ENCODE peak calls at places on chromosomes 7 and 10, in five cellular contexts. L, P, C, D and F are unnamed samples.

GRCh38 chr10:72351479-72351878 is 3.2 kb downstream of the DNAJB12 start:
- DNase-seq in L (no peak), P (no peak), C (no peak), D (no peak), F (no peak)

GRCh38 chr10:1881636-1882035 is 144.3 kb upstream of the ADARB2 start:
- DNase-seq in L (no peak), P (no peak), C (no peak), D (no peak), F (no peak)

GRCh38 chr7:128932862-128933821 is 4.6 kb upstream of the IRF5 start:
- DNase-seq in L (no peak), P (peak; percentile 92), C (no peak), D (no peak), F (peak; percentile 55)

GRCh38 chr7:106064329-106064728 is 47.8 kb downstream of the SYPL1 start:
- DNase-seq in L (no peak), P (no peak), C (no peak), D (no peak), F (no peak)

GRCh38 chr7:27048438-27048837 is 47.4 kb downstream of the HOXA1 start:
- DNase-seq in L (no peak), P (no peak), C (no peak), D (no peak), F (no peak)

GRCh38 chr10:71435571-71436267 is 39.0 kb downstream of the CDH23 start:
- DNase-seq in L (no peak), P (no peak), C (no peak), D (no peak), F (no peak)

GRCh38 chr10:113021268-113022028 is 71.4 kb downstream of the TCF7L2 start:
- DNase-seq in L (no peak), P (no peak), C (no peak), D (no peak), F (no peak)

GRCh38 chr10:101285519-101286070 is 56.3 kb upstream of the LBX1 start:
- DNase-seq in L (no peak), P (no peak), C (peak; percentile 71), D (no peak), F (no peak)

GRCh38 chr10:117896517-117896916 is 150.2 kb downstream of the RAB11FIP2 start:
- DNase-seq in L (no peak), P (peak; percentile 4), C (no peak), D (no peak), F (no peak)

GRCh38 chr7:7770228-7770627 is 51.8 kb upstream of the RPA3 start:
- DNase-seq in L (peak; percentile 51), P (no peak), C (no peak), D (no peak), F (no peak)

GRCh38 chr10:129418826-129419225 is 48.2 kb upstream of the MGMT start:
- DNase-seq in L (no peak), P (no peak), C (no peak), D (no peak), F (no peak)

GRCh38 chr10:89421018-89421476 is 6.7 kb downstream of the IFIT5 start:
- DNase-seq in L (no peak), P (no peak), C (no peak), D (no peak), F (no peak)

GRCh38 chr7:26440253-26440992 is 148.8 kb downstream of the SNX10 start:
- DNase-seq in L (no peak), P (no peak), C (no peak), D (no peak), F (no peak)

GRCh38 chr7:99392046-99392445 is 16.4 kb downstream of the PDAP1 start:
- DNase-seq in L (no peak), P (no peak), C (no peak), D (no peak), F (no peak)

GRCh38 chr10:78991187-78991586 is 77.6 kb upstream of the ZMIZ1 start:
- DNase-seq in L (peak; percentile 48), P (peak; percentile 20), C (no peak), D (no peak), F (no peak)

GRCh38 chr10:24930427-24930826 is 22.0 kb downstream of the PRTFDC1 start:
- DNase-seq in L (no peak), P (peak; percentile 51), C (no peak), D (no peak), F (no peak)

DNA sequence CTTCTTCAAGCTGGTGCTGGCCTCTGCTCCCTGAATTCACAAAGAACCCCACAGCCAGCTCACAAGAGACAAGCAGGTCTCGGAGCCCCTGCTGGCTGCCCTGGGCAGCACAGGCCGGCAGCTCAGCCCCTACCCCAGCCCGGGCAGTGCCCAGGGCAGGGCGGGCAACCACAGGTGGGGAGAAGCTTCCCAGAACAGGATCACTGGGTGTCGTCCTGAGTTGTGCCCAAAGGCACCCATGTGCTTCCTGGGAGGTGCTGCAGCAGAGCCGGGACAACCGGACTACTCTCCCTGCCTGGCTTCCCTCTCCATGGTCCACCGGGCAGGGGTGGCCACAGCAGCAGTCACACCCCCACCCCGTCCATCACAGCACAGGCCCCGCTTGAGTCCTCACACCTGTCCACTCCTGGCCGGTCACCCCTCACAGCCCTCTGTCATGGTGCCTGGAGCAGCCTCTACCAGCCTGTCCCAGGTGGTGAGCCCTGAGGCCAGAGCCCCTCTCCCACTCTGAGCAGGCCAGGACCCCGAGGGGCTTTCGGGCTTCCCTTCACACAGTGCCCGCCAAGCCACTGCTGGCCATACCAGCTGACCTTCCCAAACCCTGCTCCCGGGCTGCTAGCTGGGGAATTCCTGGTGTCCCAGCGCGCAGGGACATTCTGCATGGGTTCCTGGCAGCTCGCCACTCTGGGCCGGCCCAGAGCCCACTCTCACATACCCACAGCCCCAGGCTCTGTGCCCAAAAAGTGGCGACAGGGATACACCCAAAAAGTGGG is 3.1 kb downstream of the RASGEF1A start:
- DNase-seq in L (no peak), P (no peak), C (peak; percentile 42), D (no peak), F (no peak)
- TF ChIP-seq CTCF in L (peak; percentile 14), P (no peak), C (peak; percentile 48), D (peak; percentile 1), F (no peak)

GRCh38 chr10:13657184-13657680 is 70.5 kb downstream of the PRPF18 start:
- DNase-seq in L (no peak), P (no peak), C (no peak), D (no peak), F (no peak)
- TF ChIP-seq CTCF in L (no peak), P (no peak), C (no peak), D (no peak), F (no peak)

DNA sequence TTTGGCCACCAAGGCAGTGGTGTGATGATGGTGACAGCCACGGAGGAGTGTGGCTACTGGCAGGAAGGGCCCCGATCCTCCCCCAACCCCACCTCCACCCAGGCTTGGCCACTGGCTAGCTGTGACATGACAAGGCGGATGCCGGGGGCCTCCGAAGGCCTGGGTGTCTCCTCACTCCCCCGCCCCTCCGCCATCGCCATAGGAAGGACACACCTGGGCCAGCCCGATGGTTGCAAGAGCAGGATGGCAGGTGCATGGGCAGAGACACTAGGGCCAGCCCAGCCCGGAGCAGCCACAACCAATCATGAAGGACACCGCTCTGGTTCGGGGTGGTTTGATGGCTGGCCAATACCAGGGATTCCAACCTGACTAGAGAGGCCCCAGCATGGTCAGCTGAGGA is 81.0 kb downstream of the PTPRN2 start:
- DNase-seq in L (no peak), P (no peak), C (no peak), D (no peak), F (no peak)
- TF ChIP-seq CTCF in L (no peak), P (no peak), C (no peak), D (no peak), F (no peak)

GRCh38 chr7:132249591-132249971 is 326.7 kb downstream of the PLXNA4 start:
- DNase-seq in L (no peak), P (peak; percentile 6), C (peak; percentile 69), D (no peak), F (peak; percentile 2)
- TF ChIP-seq CTCF in L (peak; percentile 13), P (no peak), C (peak; percentile 64), D (peak; percentile 21), F (no peak)

DNA sequence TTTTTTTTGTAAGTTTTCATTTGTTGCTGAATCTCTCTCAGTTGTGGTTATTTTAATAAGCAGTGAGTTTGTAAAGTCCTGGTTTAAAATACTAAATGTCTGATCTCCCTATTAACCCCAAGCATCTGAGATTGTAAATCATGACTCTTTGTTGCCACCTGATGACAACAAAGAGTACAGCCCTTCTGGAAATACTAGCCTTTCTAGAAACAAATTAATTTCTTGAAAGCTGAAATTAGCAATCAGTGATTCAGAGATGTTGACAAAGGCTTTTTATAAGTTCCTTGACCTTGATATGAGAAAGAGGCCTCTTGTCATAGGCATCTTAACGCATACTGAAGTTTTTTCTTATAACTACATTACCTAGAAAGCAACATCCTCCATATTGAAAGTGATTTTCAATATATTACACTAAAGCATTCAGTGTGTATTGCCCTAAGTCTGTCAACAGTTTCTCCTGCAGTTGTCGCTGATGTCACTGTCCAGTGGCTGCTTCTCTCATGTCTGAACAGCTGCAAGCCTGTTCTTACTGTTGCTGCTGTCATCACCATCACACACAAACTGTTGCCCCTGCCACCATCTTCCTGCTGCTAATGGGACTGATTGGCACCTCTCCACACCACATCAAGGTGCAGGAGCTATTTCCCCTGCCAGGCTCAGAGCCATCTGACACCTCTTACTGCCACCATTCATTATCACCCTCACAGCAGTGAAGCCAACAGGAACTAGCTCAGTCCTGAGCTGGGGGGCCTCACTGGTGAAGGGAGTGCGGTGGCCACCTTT is 95.1 kb upstream of the LRGUK start:
- DNase-seq in L (peak; percentile 24), P (no peak), C (no peak), D (no peak), F (peak; percentile 12)
- TF ChIP-seq CTCF in L (no peak), P (no peak), C (peak; percentile 19), D (no peak), F (no peak)

GRCh38 chr10:77428776-77429395 is 208.7 kb downstream of the KCNMA1 start:
- DNase-seq in L (peak; percentile 70), P (no peak), C (peak; percentile 61), D (peak; percentile 51), F (peak; percentile 3)
- TF ChIP-seq CTCF in L (peak; percentile 88), P (peak; percentile 55), C (peak; percentile 68), D (peak; percentile 87), F (peak; percentile 43)